ENCODE peak calls at places on chromosomes 6 and 20, in ten cellular contexts. X is NCI-H510A treated with DMSO at 0.1 percent for 48 hours, O is GM18507, A is lower leg skin, P is fibroblast of the conjunctiva, Q is T-helper 22 cell, N is left lobe of liver, W is RWPE2, M is mucosa of gallbladder, H is AG20443. J is an unnamed sample.

GRCh38 chr20:24754691-24755090 is 194.4 kb upstream of the CST7 start:
- DNase-seq in O (no peak), X (no peak), W (no peak), H (no peak), M (no peak), Q (no peak), N (peak), A (peak), P (no peak), J (no peak)

GRCh38 chr20:32477594-32478512 is 107.3 kb downstream of the NOL4L start:
- DNase-seq in X (no peak), H (no peak), N (no peak), O (no peak), A (no peak), M (no peak), W (peak), Q (no peak), P (no peak), J (no peak)

GRCh38 chr6:141587482-141588266 is 545.1 kb upstream of the GJE1 start:
- DNase-seq in A (no peak), W (no peak), P (peak), N (no peak), X (no peak), Q (no peak), O (no peak), M (no peak), H (peak), J (no peak)

GRCh38 chr6:105879902-105880547 is 206.1 kb upstream of the PRDM1 start:
- DNase-seq in N (no peak), H (no peak), A (no peak), P (no peak), Q (no peak), W (no peak), M (peak), O (no peak), X (no peak), J (no peak)

GRCh38 chr20:1866834-1867233 is 28.4 kb upstream of the SIRPA start:
- DNase-seq in N (no peak), A (no peak), O (no peak), Q (no peak), X (no peak), M (no peak), P (no peak), H (no peak), W (no peak), J (no peak)

GRCh38 chr6:20038805-20039204 is 173.5 kb downstream of the MBOAT1 start:
- DNase-seq in W (no peak), H (peak), N (no peak), P (no peak), Q (no peak), O (no peak), M (no peak), X (no peak), A (no peak), J (no peak)

GRCh38 chr6:43668151-43669028 is 19.2 kb downstream of the MRPS18A start:
- DNase-seq in A (peak), H (peak), P (peak), M (peak), Q (no peak), N (no peak), X (peak), O (no peak), W (no peak), J (no peak)

GRCh38 chr6:135149376-135149775 is 31.7 kb upstream of the MYB start:
- DNase-seq in X (no peak), W (no peak), A (no peak), H (no peak), O (no peak), Q (no peak), M (no peak), P (no peak), N (no peak), J (no peak)

GRCh38 chr6:35496036-35496850 is 636 bp downstream of the TEAD3 start:
- DNase-seq in A (peak), Q (no peak), O (no peak), X (no peak), M (no peak), N (no peak), W (peak), P (no peak), H (peak), J (peak)

GRCh38 chr20:32190608-32191415 is 16.7 kb downstream of the PLAGL2 start:
- DNase-seq in X (no peak), A (no peak), P (no peak), W (peak), Q (no peak), M (no peak), N (no peak), O (no peak), H (no peak), J (no peak)

GRCh38 chr6:19438566-19439353 is 398.4 kb upstream of the ID4 start:
- DNase-seq in W (no peak), A (no peak), M (no peak), Q (no peak), N (no peak), O (no peak), H (no peak), P (no peak), X (no peak), J (no peak)